ENCODE peak calls at places on chromosomes 7 and 10, in five cellular contexts. I is mucosa of descending colon, O is activated B cell treated with CpG ODN at 0.5 μM for 24 hours, K is WTC11, R is right lobe of liver. V is an unnamed sample.

GRCh38 chr10:66625709-66626590 is 299.9 kb upstream of the LRRTM3 start:
- DNase-seq in K (no peak), I (no peak), R (no peak), O (no peak), V (no peak)

GRCh38 chr7:150949971-150950491 is 28.1 kb downstream of the KCNH2 start:
- DNase-seq in O (no peak), K (no peak), I (no peak), R (no peak), V (peak)

GRCh38 chr7:45670227-45670626 is 96.1 kb downstream of the ADCY1 start:
- DNase-seq in K (peak), I (no peak), O (no peak), R (peak), V (no peak)

GRCh38 chr10:36141786-36142560 is 499.9 kb upstream of the FZD8 start:
- DNase-seq in I (no peak), K (no peak), O (no peak), R (no peak), V (no peak)

GRCh38 chr10:70355234-70356021 is 27.0 kb downstream of the LRRC20 start:
- DNase-seq in K (no peak), R (no peak), I (no peak), O (peak), V (no peak)

GRCh38 chr10:8544500-8544899 is 490.0 kb downstream of the GATA3 start:
- DNase-seq in O (no peak), R (no peak), I (no peak), K (no peak), V (no peak)

GRCh38 chr7:70782729-70783290 is 349.1 kb upstream of the GALNT17 start:
- DNase-seq in R (no peak), O (no peak), K (no peak), I (no peak), V (no peak)

GRCh38 chr7:133921635-133922182 is 205.4 kb upstream of the LRGUK start:
- DNase-seq in K (no peak), R (no peak), O (no peak), I (no peak), V (no peak)

GRCh38 chr10:85420501-85421191 is 945.9 kb downstream of the GRID1 start:
- DNase-seq in O (no peak), K (peak), I (no peak), R (no peak), V (no peak)

GRCh38 chr10:5943536-5943935 is 33.8 kb downstream of the IL15RA start:
- DNase-seq in K (peak), R (no peak), O (no peak), I (peak), V (no peak)

GRCh38 chr7:49577576-49577975 is 195.9 kb upstream of the VWC2 start:
- DNase-seq in K (no peak), R (no peak), I (no peak), O (no peak), V (no peak)

GRCh38 chr10:103911021-103911459 is 6.9 kb downstream of the STN1 start:
- DNase-seq in O (no peak), K (no peak), R (no peak), I (no peak), V (no peak)

GRCh38 chr7:90570373-90570959 is 25.7 kb upstream of the CDK14 start:
- DNase-seq in R (no peak), I (no peak), O (no peak), K (no peak), V (no peak)

GRCh38 chr10:100637785-100638184 is 102.0 kb downstream of the HIF1AN start:
- DNase-seq in O (no peak), R (no peak), I (no peak), K (peak), V (no peak)

GRCh38 chr7:28102778-28103177 is 77.8 kb downstream of the JAZF1 start:
- DNase-seq in O (no peak), I (no peak), R (no peak), K (no peak), V (no peak)

GRCh38 chr7:23183279-23184012 is 1.6 kb downstream of the NUP42 start:
- DNase-seq in R (no peak), O (no peak), I (no peak), K (no peak), V (no peak)

GRCh38 chr10:90313548-90314325 is 544.1 kb downstream of the HTR7 start:
- DNase-seq in I (no peak), K (no peak), O (no peak), R (no peak), V (no peak)

GRCh38 chr7:593324-594115 is 73.9 kb upstream of the PDGFA start:
- DNase-seq in R (no peak), I (no peak), O (peak), K (no peak), V (no peak)

GRCh38 chr10:50392966-50393718 is 141.8 kb upstream of the ASAH2 start:
- DNase-seq in K (no peak), O (no peak), R (no peak), I (no peak), V (no peak)

GRCh38 chr7:48147078-48147591 is 24.1 kb upstream of the ABCA13 start:
- DNase-seq in R (no peak), I (peak), O (no peak), K (no peak), V (no peak)

GRCh38 chr10:61923210-61924024 is 21.9 kb downstream of the ARID5B start:
- DNase-seq in K (no peak), O (no peak), R (no peak), I (no peak), V (no peak)

GRCh38 chr7:134254311-134254710 is 62.4 kb downstream of the SLC35B4 start:
- DNase-seq in I (no peak), O (no peak), R (no peak), K (no peak), V (no peak)

GRCh38 chr7:53214463-53214862 is 179.0 kb downstream of the POM121L12 start:
- DNase-seq in I (no peak), O (no peak), K (no peak), R (no peak), V (no peak)

GRCh38 chr10:77770081-77770867 is 132.7 kb upstream of the KCNMA1 start:
- DNase-seq in O (no peak), I (no peak), R (no peak), K (no peak), V (peak)

GRCh38 chr10:74111799-74112198 is 38.8 kb downstream of the AP3M1 start:
- DNase-seq in K (no peak), I (no peak), R (no peak), O (no peak), V (no peak)

GRCh38 chr10:49242604-49243003 is 54.4 kb upstream of the TMEM273 start:
- DNase-seq in R (no peak), I (no peak), O (no peak), K (no peak), V (no peak)

GRCh38 chr10:100730739-100731602 is 14.4 kb upstream of the PAX2 start:
- DNase-seq in R (no peak), K (no peak), O (no peak), I (no peak), V (no peak)

GRCh38 chr10:8998751-8999150 is 944.3 kb downstream of the GATA3 start:
- DNase-seq in R (no peak), K (no peak), O (no peak), I (no peak), V (no peak)

GRCh38 chr7:155735442-155736118 is 76.7 kb downstream of the SHH start:
- DNase-seq in I (no peak), K (no peak), R (no peak), O (no peak), V (no peak)

GRCh38 chr7:75945297-75946168 is 30.6 kb downstream of the POR start:
- DNase-seq in O (no peak), R (peak), I (no peak), K (no peak), V (no peak)

DNA sequence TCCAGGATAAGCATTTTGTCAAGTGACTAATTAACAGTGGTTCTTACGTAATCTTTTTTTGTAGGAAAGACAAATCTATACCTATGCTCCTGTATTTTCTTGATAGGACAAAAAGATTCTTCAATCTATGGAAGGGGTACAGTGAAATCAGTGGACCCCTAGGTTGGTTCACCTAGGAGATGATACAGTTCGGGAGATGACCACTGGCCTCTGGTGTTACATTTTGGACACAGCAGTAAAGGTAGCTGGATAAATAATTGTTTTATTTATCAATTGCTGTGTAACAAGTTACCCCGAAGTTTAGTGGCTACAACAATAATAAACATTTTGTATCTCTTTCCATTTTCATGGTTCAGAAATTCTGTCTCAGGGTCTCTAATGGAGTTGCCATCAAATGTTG is 288.2 kb upstream of the MAGI2 start:
- DNase-seq in I (no peak), R (no peak), O (no peak), K (no peak), V (no peak)
- TF ChIP-seq CTCF in I (no peak), R (peak), O (no peak), K (no peak), V (no peak)

DNA sequence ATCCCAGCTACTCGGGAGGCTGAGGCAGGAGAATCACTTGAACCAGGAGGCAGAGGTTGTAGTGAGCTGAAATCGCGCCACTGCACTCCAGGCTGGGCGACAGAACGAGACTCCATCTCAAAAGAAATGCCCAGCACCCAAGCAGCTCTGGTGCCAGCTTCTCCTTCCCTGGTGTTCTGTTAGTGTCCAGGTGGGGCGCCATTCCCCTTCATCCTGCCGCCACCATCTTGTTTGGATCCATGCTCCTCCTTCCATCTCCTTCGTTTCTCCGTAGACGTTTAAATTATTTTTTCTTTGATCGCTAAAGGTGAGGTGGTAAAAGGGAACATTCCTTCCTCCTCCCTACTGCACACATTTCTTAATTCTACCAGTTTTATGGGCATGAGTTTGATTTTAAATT is 30.3 kb downstream of the PROSER2 start:
- DNase-seq in R (no peak), K (peak), I (no peak), O (no peak), V (no peak)
- TF ChIP-seq CTCF in R (no peak), K (peak), I (no peak), O (no peak), V (no peak)

DNA sequence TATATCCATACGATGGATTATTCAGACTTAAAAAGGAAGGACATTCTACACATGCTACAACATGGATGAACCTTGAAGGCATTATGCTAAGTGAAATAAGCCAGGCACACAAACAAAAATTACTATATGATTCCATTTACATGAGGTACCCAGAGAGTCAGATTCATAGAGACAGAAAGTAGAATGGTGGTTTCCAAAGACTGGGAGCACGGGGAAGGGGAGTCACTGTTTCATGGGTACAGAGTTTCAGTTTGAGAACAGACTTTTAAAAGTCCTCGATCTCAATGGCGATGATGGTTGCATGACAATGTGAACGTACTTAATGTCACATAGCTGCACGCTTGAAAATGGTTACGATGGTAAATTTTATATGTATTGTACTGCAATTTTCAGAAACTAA is 39.3 kb downstream of the NUDCD3 start:
- DNase-seq in K (no peak), I (no peak), R (no peak), O (no peak), V (no peak)
- TF ChIP-seq CTCF in K (no peak), I (no peak), R (no peak), O (no peak), V (no peak)

GRCh38 chr10:28497313-28498126 is 35.4 kb upstream of the WAC start:
- DNase-seq in K (no peak), I (no peak), O (no peak), R (no peak), V (no peak)

GRCh38 chr10:28508304-28508925 is 24.5 kb upstream of the WAC start:
- DNase-seq in R (no peak), K (no peak), O (no peak), I (no peak), V (no peak)

GRCh38 chr10:28505359-28505959 is 27.5 kb upstream of the WAC start:
- DNase-seq in R (no peak), I (no peak), K (no peak), O (no peak), V (no peak)

DNA sequence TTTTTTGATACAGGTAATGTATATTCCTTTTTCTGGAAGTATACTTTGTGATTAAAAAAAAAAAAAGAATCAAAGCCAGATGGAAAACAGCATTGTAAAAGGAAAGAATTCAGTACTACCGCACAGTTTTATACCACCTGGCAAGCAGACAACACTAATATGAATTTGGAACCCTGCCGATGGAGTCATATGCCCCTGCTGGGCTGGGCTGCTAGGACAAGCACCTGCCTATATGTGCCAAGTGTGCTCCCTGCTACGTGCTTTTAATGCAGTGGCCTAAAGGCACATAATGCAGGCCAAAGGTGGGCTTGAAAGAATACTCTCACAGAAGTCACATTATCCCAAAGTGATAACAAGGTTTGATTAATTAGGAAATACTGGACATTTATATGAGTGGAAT is 29.8 kb upstream of the WAC start:
- DNase-seq in R (no peak), K (no peak), I (peak), O (no peak), V (no peak)
- TF ChIP-seq CTCF in R (no peak), K (no peak), I (no peak), O (no peak), V (no peak)

GRCh38 chr10:52883996-52884871 is 111.7 kb upstream of the MBL2 start:
- DNase-seq in R (peak), I (no peak), O (no peak), K (peak), V (no peak)
- TF ChIP-seq CTCF in R (peak), I (peak), O (no peak), K (peak), V (peak)

DNA sequence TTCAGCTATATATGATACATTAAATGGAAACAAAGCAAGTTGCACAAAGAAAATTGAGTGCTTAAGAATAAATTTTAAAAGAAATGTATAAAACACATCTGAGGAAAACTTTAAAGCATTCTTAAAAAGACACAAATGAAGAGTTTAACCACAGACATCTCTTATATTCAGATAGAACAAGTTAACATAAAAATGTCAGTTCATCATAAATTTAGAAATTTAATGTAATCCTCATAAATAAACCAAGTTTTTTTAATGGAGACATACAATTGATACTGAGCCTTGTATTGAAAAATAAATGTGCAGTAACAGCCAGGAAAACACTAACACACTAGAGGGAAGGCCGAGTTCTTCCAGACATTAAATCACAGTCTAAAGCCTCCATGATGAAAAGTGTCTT is 243.9 kb upstream of the MKLN1 start:
- DNase-seq in R (no peak), K (no peak), I (no peak), O (no peak), V (no peak)
- TF ChIP-seq CTCF in R (no peak), K (no peak), I (no peak), O (no peak), V (no peak)

GRCh38 chr7:107166702-107167426 is 1.9 kb upstream of the HBP1 start:
- DNase-seq in K (no peak), I (no peak), R (no peak), O (no peak), V (no peak)

GRCh38 chr7:107165341-107165740 is 3.5 kb upstream of the HBP1 start:
- DNase-seq in O (no peak), R (no peak), I (no peak), K (no peak), V (no peak)

GRCh38 chr7:107168233-107169119 is at the start of gene HBP1:
- DNase-seq in I (peak), O (peak), K (peak), R (peak), V (peak)

GRCh38 chr7:107169120-107170050 is 582 bp downstream of the HBP1 start:
- DNase-seq in I (peak), O (peak), R (peak), K (peak), V (peak)

GRCh38 chr7:107167483-107168232 is 1.1 kb upstream of the HBP1 start:
- DNase-seq in R (no peak), O (no peak), K (no peak), I (no peak), V (no peak)
- TF ChIP-seq CTCF in R (peak), O (no peak), K (no peak), I (no peak), V (peak)

GRCh38 chr7:139249179-139249822 is 18.3 kb downstream of the UBN2 start:
- DNase-seq in I (no peak), R (no peak), O (no peak), K (no peak), V (no peak)

GRCh38 chr7:139252451-139252850 is 21.4 kb downstream of the UBN2 start:
- DNase-seq in I (no peak), O (no peak), K (no peak), R (no peak), V (no peak)

DNA sequence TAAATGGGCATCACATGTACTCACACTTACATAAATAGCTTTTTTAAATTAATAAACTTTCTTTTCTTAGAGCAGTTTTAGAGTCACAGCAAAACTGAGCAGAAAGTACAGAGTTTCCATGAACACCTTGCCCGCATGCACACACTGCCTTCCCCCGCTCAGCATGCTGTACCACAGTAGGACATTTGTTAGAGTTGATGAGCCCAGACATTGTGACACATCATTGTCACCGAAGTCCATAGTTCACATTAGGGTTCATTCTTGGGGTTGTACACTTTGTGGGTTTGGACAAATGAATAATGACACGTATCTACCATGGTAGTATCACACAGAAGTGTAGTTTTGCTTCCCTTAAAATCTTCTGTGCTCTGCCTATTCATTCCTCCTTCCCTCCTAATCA is 23.7 kb downstream of the UBN2 start:
- DNase-seq in K (no peak), O (no peak), I (no peak), R (no peak), V (no peak)
- TF ChIP-seq CTCF in K (no peak), O (no peak), I (no peak), R (no peak), V (no peak)

DNA sequence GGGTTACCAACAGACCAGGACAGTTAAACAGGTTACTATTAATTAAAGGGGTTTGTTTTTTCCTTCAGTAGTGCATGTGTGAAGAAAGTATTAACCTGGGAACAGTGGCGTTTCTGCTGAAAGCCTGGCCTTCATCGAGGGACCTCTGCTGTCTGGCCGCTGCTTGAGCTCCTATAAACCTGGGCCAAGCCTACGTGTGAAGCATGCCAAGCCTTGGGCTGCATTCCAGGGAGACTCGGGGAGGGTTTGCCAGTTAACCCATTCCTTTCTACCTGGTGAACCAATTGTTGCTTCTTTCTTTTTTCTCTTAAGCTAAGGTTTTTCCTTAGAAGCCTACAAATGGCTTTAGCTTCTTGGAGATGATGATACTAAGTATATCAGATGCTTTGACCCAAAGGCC is 23.6 kb downstream of the PFKP start:
- DNase-seq in I (peak), R (no peak), O (no peak), K (no peak), V (no peak)
- TF ChIP-seq CTCF in I (no peak), R (no peak), O (no peak), K (no peak), V (no peak)

V was measured in mesothelial cell of epicardium.